ENCODE peak calls at places on chromosomes 16 and 17, in six cellular contexts. One of them, this sample, is unnamed. For H3K9me3 and H3K4me1, the result is how much of the 10 kb centered on the place peaks cover.

GRCh38 chr17:82101301-82101715 is 3.3 kb upstream of the FASN start:
- DNase-seq in uterus: peak
- DNase-seq in right lobe of liver: peak
- DNase-seq in adrenal gland: no peak
- DNase-seq in HCT116: no peak
- DNase-seq in GM12878: no peak
- DNase-seq in this sample: peak

GRCh38 chr16:29007865-29008593 is 23.2 kb downstream of the LAT start:
- DNase-seq in uterus: no peak
- DNase-seq in right lobe of liver: no peak
- DNase-seq in adrenal gland: no peak
- DNase-seq in HCT116: no peak
- DNase-seq in GM12878: no peak
- DNase-seq in this sample: no peak

GRCh38 chr16:48188449-48189102 is 32.8 kb upstream of the ABCC12 start:
- DNase-seq in uterus: no peak
- DNase-seq in right lobe of liver: no peak
- DNase-seq in adrenal gland: no peak
- DNase-seq in HCT116: no peak
- DNase-seq in GM12878: peak
- DNase-seq in this sample: no peak

GRCh38 chr16:19872179-19872863 is 12.3 kb downstream of the GPRC5B start:
- DNase-seq in uterus: no peak
- DNase-seq in right lobe of liver: no peak
- DNase-seq in adrenal gland: no peak
- DNase-seq in HCT116: no peak
- DNase-seq in GM12878: no peak
- DNase-seq in this sample: peak

GRCh38 chr16:88328313-88328660 is 54.5 kb upstream of the ZNF469 start:
- DNase-seq in uterus: no peak
- DNase-seq in right lobe of liver: no peak
- DNase-seq in adrenal gland: no peak
- DNase-seq in HCT116: no peak
- DNase-seq in GM12878: no peak
- DNase-seq in this sample: no peak

GRCh38 chr17:79615926-79616325 is 5.1 kb upstream of the RBFOX3 start:
- DNase-seq in uterus: no peak
- DNase-seq in right lobe of liver: no peak
- DNase-seq in adrenal gland: no peak
- DNase-seq in HCT116: no peak
- DNase-seq in GM12878: no peak
- DNase-seq in this sample: no peak

GRCh38 chr16:57987441-57988177 is 12.9 kb downstream of the ZNF319 start:
- DNase-seq in uterus: no peak
- DNase-seq in right lobe of liver: no peak
- DNase-seq in adrenal gland: peak
- DNase-seq in HCT116: no peak
- DNase-seq in GM12878: no peak
- DNase-seq in this sample: no peak

GRCh38 chr17:57009737-57010445 is 32.0 kb downstream of the SCPEP1 start:
- DNase-seq in uterus: no peak
- DNase-seq in right lobe of liver: peak
- DNase-seq in adrenal gland: peak
- DNase-seq in HCT116: peak
- DNase-seq in GM12878: peak
- DNase-seq in this sample: peak

GRCh38 chr17:19651461-19652238 is 3.1 kb downstream of the ALDH3A2 start:
- DNase-seq in uterus: no peak
- DNase-seq in right lobe of liver: no peak
- DNase-seq in adrenal gland: no peak
- DNase-seq in HCT116: no peak
- DNase-seq in GM12878: no peak
- DNase-seq in this sample: no peak

GRCh38 chr16:27795992-27796614 is 246.2 kb downstream of the KATNIP start:
- DNase-seq in uterus: no peak
- DNase-seq in right lobe of liver: no peak
- DNase-seq in adrenal gland: peak
- DNase-seq in HCT116: peak
- DNase-seq in GM12878: no peak
- DNase-seq in this sample: no peak

GRCh38 chr17:45825792-45826191 is 18.9 kb upstream of the SPPL2C start:
- DNase-seq in uterus: no peak
- DNase-seq in right lobe of liver: no peak
- DNase-seq in adrenal gland: no peak
- DNase-seq in HCT116: no peak
- DNase-seq in GM12878: no peak
- DNase-seq in this sample: no peak

GRCh38 chr17:70881093-70881492 is 711.8 kb downstream of the KCNJ2 start:
- DNase-seq in uterus: no peak
- DNase-seq in right lobe of liver: no peak
- DNase-seq in adrenal gland: no peak
- DNase-seq in HCT116: no peak
- DNase-seq in GM12878: no peak
- DNase-seq in this sample: no peak

GRCh38 chr16:58399718-58400633 is 7.7 kb downstream of the GINS3 start:
- DNase-seq in uterus: no peak
- DNase-seq in right lobe of liver: no peak
- DNase-seq in adrenal gland: no peak
- DNase-seq in HCT116: no peak
- DNase-seq in GM12878: no peak
- DNase-seq in this sample: no peak

GRCh38 chr17:17545031-17545820 is 46.3 kb downstream of the PEMT start:
- DNase-seq in uterus: no peak
- DNase-seq in right lobe of liver: no peak
- DNase-seq in adrenal gland: no peak
- DNase-seq in HCT116: no peak
- DNase-seq in GM12878: no peak
- DNase-seq in this sample: no peak

GRCh38 chr17:17900615-17901520 is 64.1 kb upstream of the SREBF1 start:
- DNase-seq in uterus: peak
- DNase-seq in right lobe of liver: peak
- DNase-seq in adrenal gland: peak
- DNase-seq in HCT116: peak
- DNase-seq in GM12878: no peak
- DNase-seq in this sample: peak

GRCh38 chr16:84119368-84119767 is 2.6 kb upstream of the MBTPS1 start:
- DNase-seq in uterus: no peak
- DNase-seq in right lobe of liver: no peak
- DNase-seq in adrenal gland: no peak
- DNase-seq in HCT116: no peak
- DNase-seq in GM12878: no peak
- DNase-seq in this sample: no peak

GRCh38 chr16:11233727-11234376 is 22.2 kb downstream of the SOCS1 start:
- DNase-seq in uterus: no peak
- DNase-seq in right lobe of liver: no peak
- DNase-seq in adrenal gland: no peak
- DNase-seq in HCT116: no peak
- DNase-seq in GM12878: no peak
- DNase-seq in this sample: no peak

GRCh38 chr17:1976000-1976682 is 49.0 kb downstream of the RTN4RL1 start:
- DNase-seq in uterus: no peak
- DNase-seq in right lobe of liver: no peak
- DNase-seq in adrenal gland: no peak
- DNase-seq in HCT116: no peak
- DNase-seq in GM12878: no peak
- DNase-seq in this sample: no peak

GRCh38 chr16:2912330-2913199 is 834 bp downstream of the FLYWCH1 start:
- DNase-seq in uterus: no peak
- DNase-seq in right lobe of liver: peak
- DNase-seq in adrenal gland: peak
- DNase-seq in HCT116: no peak
- DNase-seq in GM12878: no peak
- DNase-seq in this sample: peak

GRCh38 chr17:28112199-28112995 is 69.9 kb downstream of the NLK start:
- DNase-seq in uterus: no peak
- DNase-seq in right lobe of liver: no peak
- DNase-seq in adrenal gland: no peak
- DNase-seq in HCT116: no peak
- DNase-seq in GM12878: no peak
- DNase-seq in this sample: no peak

GRCh38 chr17:74803971-74804370 is 27.8 kb upstream of the NAT9 start:
- DNase-seq in uterus: no peak
- DNase-seq in right lobe of liver: no peak
- DNase-seq in adrenal gland: no peak
- DNase-seq in HCT116: no peak
- DNase-seq in GM12878: no peak
- DNase-seq in this sample: no peak

GRCh38 chr16:2597560-2597902 is 59.7 kb downstream of the PDPK1 start:
- DNase-seq in uterus: no peak
- DNase-seq in right lobe of liver: peak
- DNase-seq in adrenal gland: no peak
- DNase-seq in HCT116: no peak
- DNase-seq in GM12878: no peak
- DNase-seq in this sample: no peak

GRCh38 chr17:55330344-55330933 is 65.7 kb downstream of the HLF start:
- DNase-seq in uterus: no peak
- DNase-seq in right lobe of liver: no peak
- DNase-seq in adrenal gland: no peak
- DNase-seq in HCT116: no peak
- DNase-seq in GM12878: no peak
- DNase-seq in this sample: no peak

GRCh38 chr17:65966311-65966710 is 225.6 kb downstream of the CEP112 start:
- DNase-seq in uterus: no peak
- DNase-seq in right lobe of liver: no peak
- DNase-seq in adrenal gland: no peak
- DNase-seq in HCT116: no peak
- DNase-seq in GM12878: no peak
- DNase-seq in this sample: no peak

GRCh38 chr16:66275795-66276428 is 90.6 kb upstream of the CDH5 start:
- DNase-seq in uterus: no peak
- DNase-seq in right lobe of liver: no peak
- DNase-seq in adrenal gland: peak
- DNase-seq in HCT116: peak
- DNase-seq in GM12878: no peak
- DNase-seq in this sample: no peak

DNA sequence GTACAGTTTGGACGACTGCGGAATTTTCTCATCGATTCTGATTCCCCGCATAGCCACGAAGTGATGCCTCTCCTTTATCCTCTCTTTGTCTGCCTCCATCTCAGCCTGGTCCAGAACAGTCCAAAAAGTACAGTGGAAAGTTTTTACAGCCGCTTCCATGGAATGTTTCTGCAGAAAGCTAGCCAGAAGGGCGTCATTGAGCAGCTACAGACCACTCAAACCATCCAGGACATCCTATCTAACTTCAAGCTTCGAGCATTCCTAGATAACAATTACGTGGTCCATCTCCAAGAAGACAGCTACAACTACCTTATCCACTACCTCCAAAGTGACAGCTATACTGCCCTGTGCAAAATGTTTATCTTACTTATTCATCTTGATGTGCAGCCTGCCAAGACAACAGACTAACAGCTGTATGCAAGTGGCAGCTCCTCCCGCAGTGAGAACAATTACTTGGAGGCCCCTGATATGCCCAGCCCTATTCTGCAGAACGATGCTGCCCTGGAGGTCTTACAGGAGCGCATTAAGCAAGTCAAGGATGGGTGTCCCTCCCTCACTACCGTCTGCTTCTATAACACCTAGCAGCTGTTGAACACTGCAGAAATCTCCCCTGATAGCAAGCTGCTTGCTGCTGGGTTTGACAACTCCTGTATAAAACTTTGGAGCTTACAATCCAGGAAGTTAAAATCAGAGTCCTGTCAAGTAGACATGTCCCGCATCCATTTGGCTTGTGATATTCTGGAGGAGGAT is 38.9 kb downstream of the SLFN12L start:
- DNase-seq in uterus: no peak
- DNase-seq in right lobe of liver: no peak
- DNase-seq in adrenal gland: no peak
- DNase-seq in HCT116: no peak
- DNase-seq in GM12878: no peak
- DNase-seq in this sample: no peak
- H3K9me3 ChIP-seq in uterus: under half
- H3K9me3 ChIP-seq in right lobe of liver: under half
- H3K9me3 ChIP-seq in adrenal gland: under half
- H3K9me3 ChIP-seq in HCT116: under half
- H3K9me3 ChIP-seq in GM12878: under half
- H3K9me3 ChIP-seq in this sample: under half

DNA sequence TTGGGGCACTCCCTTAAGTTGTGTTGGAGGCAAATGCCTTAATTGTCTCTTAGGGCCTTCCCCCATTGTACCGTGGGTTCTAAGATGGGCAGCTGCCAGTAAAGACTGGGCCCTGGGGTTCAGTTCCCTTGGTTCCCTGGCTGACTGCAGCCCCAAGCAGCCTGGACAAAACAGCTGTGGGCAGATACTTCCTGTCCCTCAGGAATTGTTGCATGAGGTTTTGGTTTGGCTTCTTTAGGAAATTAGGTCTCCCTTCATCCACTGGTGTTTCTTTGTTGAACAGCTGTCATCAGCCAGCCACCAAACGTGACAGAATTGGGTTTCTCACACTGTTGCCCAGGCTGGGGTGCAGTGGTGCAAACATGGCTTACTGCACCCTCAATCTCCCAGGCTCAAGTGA is 42.0 kb upstream of the ETV4 start:
- DNase-seq in uterus: no peak
- DNase-seq in right lobe of liver: no peak
- DNase-seq in adrenal gland: no peak
- DNase-seq in HCT116: no peak
- DNase-seq in GM12878: no peak
- DNase-seq in this sample: no peak
- H3K4me1 ChIP-seq in uterus: under half
- H3K4me1 ChIP-seq in right lobe of liver: under half
- H3K4me1 ChIP-seq in adrenal gland: under half
- H3K4me1 ChIP-seq in HCT116: under half
- H3K4me1 ChIP-seq in GM12878: under half
- H3K4me1 ChIP-seq in this sample: under half

GRCh38 chr17:77308768-77309726 is 168.3 kb downstream of the SEC14L1 start:
- DNase-seq in uterus: peak
- DNase-seq in right lobe of liver: peak
- DNase-seq in adrenal gland: no peak
- DNase-seq in HCT116: no peak
- DNase-seq in GM12878: no peak
- DNase-seq in this sample: no peak

GRCh38 chr17:77310336-77310735 is 169.6 kb downstream of the SEC14L1 start:
- DNase-seq in uterus: no peak
- DNase-seq in right lobe of liver: no peak
- DNase-seq in adrenal gland: no peak
- DNase-seq in HCT116: no peak
- DNase-seq in GM12878: no peak
- DNase-seq in this sample: no peak

GRCh38 chr17:77306790-77307478 is 166.2 kb downstream of the SEC14L1 start:
- DNase-seq in uterus: no peak
- DNase-seq in right lobe of liver: peak
- DNase-seq in adrenal gland: no peak
- DNase-seq in HCT116: no peak
- DNase-seq in GM12878: no peak
- DNase-seq in this sample: no peak

GRCh38 chr17:77306048-77306789 is 165.4 kb downstream of the SEC14L1 start:
- DNase-seq in uterus: no peak
- DNase-seq in right lobe of liver: no peak
- DNase-seq in adrenal gland: no peak
- DNase-seq in HCT116: no peak
- DNase-seq in GM12878: no peak
- DNase-seq in this sample: no peak

GRCh38 chr17:77307479-77308198 is 166.9 kb downstream of the SEC14L1 start:
- DNase-seq in uterus: no peak
- DNase-seq in right lobe of liver: peak
- DNase-seq in adrenal gland: no peak
- DNase-seq in HCT116: no peak
- DNase-seq in GM12878: no peak
- DNase-seq in this sample: peak
- TF ChIP-seq POLR2A in uterus: no peak
- TF ChIP-seq POLR2A in right lobe of liver: no peak
- TF ChIP-seq POLR2A in adrenal gland: no peak
- TF ChIP-seq POLR2A in HCT116: no peak
- TF ChIP-seq POLR2A in GM12878: no peak
- TF ChIP-seq POLR2A in this sample: no peak

GRCh38 chr16:14113344-14113743 is 42.2 kb downstream of the MRTFB start:
- DNase-seq in uterus: no peak
- DNase-seq in right lobe of liver: no peak
- DNase-seq in adrenal gland: no peak
- DNase-seq in HCT116: no peak
- DNase-seq in GM12878: no peak
- DNase-seq in this sample: no peak
- H3K9me3 ChIP-seq in uterus: under half
- H3K9me3 ChIP-seq in right lobe of liver: under half
- H3K9me3 ChIP-seq in adrenal gland: under half
- H3K9me3 ChIP-seq in HCT116: under half
- H3K9me3 ChIP-seq in GM12878: under half
- H3K9me3 ChIP-seq in this sample: under half